ENCODE peak calls at places on chromosome 13, in ten cellular contexts. One of them, this sample, is unnamed.

GRCh38 chr13:110566201-110566600 is 4.7 kb upstream of the RAB20 start:
- DNase-seq in HFFc6: no peak
- DNase-seq in mesothelial cell of epicardium: no peak
- DNase-seq in suprapubic skin: no peak
- DNase-seq in fibroblast of lung: no peak
- DNase-seq in nephron progenitor cell: no peak
- DNase-seq in progenitor cell of endocrine pancreas: no peak
- DNase-seq in A549: no peak
- DNase-seq in GM12878: no peak
- DNase-seq in H9: no peak
- DNase-seq in this sample: no peak

GRCh38 chr13:38657191-38657590 is 29.7 kb upstream of the FREM2 start:
- DNase-seq in GM12878: no peak
- DNase-seq in fibroblast of lung: peak
- DNase-seq in HFFc6: peak
- DNase-seq in mesothelial cell of epicardium: no peak
- DNase-seq in progenitor cell of endocrine pancreas: no peak
- DNase-seq in suprapubic skin: no peak
- DNase-seq in A549: no peak
- DNase-seq in nephron progenitor cell: no peak
- DNase-seq in H9: no peak
- DNase-seq in this sample: no peak

GRCh38 chr13:24279706-24280105 is 29.7 kb upstream of the C1QTNF9 start:
- DNase-seq in HFFc6: no peak
- DNase-seq in A549: no peak
- DNase-seq in nephron progenitor cell: no peak
- DNase-seq in H9: no peak
- DNase-seq in fibroblast of lung: peak
- DNase-seq in progenitor cell of endocrine pancreas: no peak
- DNase-seq in GM12878: no peak
- DNase-seq in mesothelial cell of epicardium: no peak
- DNase-seq in suprapubic skin: no peak
- DNase-seq in this sample: no peak

GRCh38 chr13:96844195-96844594 is 150.1 kb downstream of the OXGR1 start:
- DNase-seq in mesothelial cell of epicardium: no peak
- DNase-seq in HFFc6: no peak
- DNase-seq in nephron progenitor cell: no peak
- DNase-seq in suprapubic skin: no peak
- DNase-seq in H9: no peak
- DNase-seq in progenitor cell of endocrine pancreas: no peak
- DNase-seq in GM12878: no peak
- DNase-seq in fibroblast of lung: no peak
- DNase-seq in A549: no peak
- DNase-seq in this sample: no peak

GRCh38 chr13:101979825-101980224 is 422.0 kb downstream of the FGF14 start:
- DNase-seq in mesothelial cell of epicardium: no peak
- DNase-seq in A549: no peak
- DNase-seq in GM12878: no peak
- DNase-seq in fibroblast of lung: no peak
- DNase-seq in HFFc6: no peak
- DNase-seq in nephron progenitor cell: no peak
- DNase-seq in H9: no peak
- DNase-seq in progenitor cell of endocrine pancreas: no peak
- DNase-seq in suprapubic skin: no peak
- DNase-seq in this sample: no peak

GRCh38 chr13:94901070-94901469 is 188.7 kb upstream of the SOX21 start:
- DNase-seq in H9: no peak
- DNase-seq in GM12878: no peak
- DNase-seq in nephron progenitor cell: no peak
- DNase-seq in HFFc6: no peak
- DNase-seq in A549: no peak
- DNase-seq in suprapubic skin: no peak
- DNase-seq in progenitor cell of endocrine pancreas: no peak
- DNase-seq in fibroblast of lung: peak
- DNase-seq in mesothelial cell of epicardium: no peak
- DNase-seq in this sample: no peak

GRCh38 chr13:32079586-32079985 is 48.0 kb downstream of the FRY start:
- DNase-seq in GM12878: no peak
- DNase-seq in HFFc6: no peak
- DNase-seq in H9: no peak
- DNase-seq in mesothelial cell of epicardium: no peak
- DNase-seq in nephron progenitor cell: no peak
- DNase-seq in progenitor cell of endocrine pancreas: no peak
- DNase-seq in fibroblast of lung: no peak
- DNase-seq in suprapubic skin: no peak
- DNase-seq in A549: no peak
- DNase-seq in this sample: no peak

GRCh38 chr13:29761815-29762214 is 88.6 kb downstream of the UBL3 start:
- DNase-seq in GM12878: no peak
- DNase-seq in H9: no peak
- DNase-seq in suprapubic skin: no peak
- DNase-seq in progenitor cell of endocrine pancreas: no peak
- DNase-seq in fibroblast of lung: no peak
- DNase-seq in mesothelial cell of epicardium: no peak
- DNase-seq in nephron progenitor cell: no peak
- DNase-seq in A549: no peak
- DNase-seq in HFFc6: no peak
- DNase-seq in this sample: no peak

GRCh38 chr13:113116871-113117271 is 5.7 kb upstream of the F10 start:
- DNase-seq in suprapubic skin: peak
- DNase-seq in HFFc6: no peak
- DNase-seq in GM12878: no peak
- DNase-seq in nephron progenitor cell: no peak
- DNase-seq in H9: no peak
- DNase-seq in mesothelial cell of epicardium: no peak
- DNase-seq in A549: no peak
- DNase-seq in progenitor cell of endocrine pancreas: no peak
- DNase-seq in fibroblast of lung: no peak
- DNase-seq in this sample: peak

GRCh38 chr13:44321961-44322360 is 51.7 kb upstream of the SERP2 start:
- DNase-seq in HFFc6: no peak
- DNase-seq in A549: no peak
- DNase-seq in H9: no peak
- DNase-seq in mesothelial cell of epicardium: no peak
- DNase-seq in fibroblast of lung: no peak
- DNase-seq in GM12878: no peak
- DNase-seq in progenitor cell of endocrine pancreas: no peak
- DNase-seq in nephron progenitor cell: no peak
- DNase-seq in suprapubic skin: no peak
- DNase-seq in this sample: no peak

GRCh38 chr13:60990032-60990733 is 425.5 kb downstream of the PCDH20 start:
- DNase-seq in HFFc6: no peak
- DNase-seq in H9: peak
- DNase-seq in fibroblast of lung: no peak
- DNase-seq in progenitor cell of endocrine pancreas: no peak
- DNase-seq in GM12878: no peak
- DNase-seq in mesothelial cell of epicardium: no peak
- DNase-seq in nephron progenitor cell: no peak
- DNase-seq in A549: peak
- DNase-seq in suprapubic skin: no peak
- DNase-seq in this sample: no peak
- TF ChIP-seq CTCF in HFFc6: no peak
- TF ChIP-seq CTCF in H9: peak
- TF ChIP-seq CTCF in fibroblast of lung: no peak
- TF ChIP-seq CTCF in progenitor cell of endocrine pancreas: no peak
- TF ChIP-seq CTCF in GM12878: peak
- TF ChIP-seq CTCF in mesothelial cell of epicardium: no peak
- TF ChIP-seq CTCF in nephron progenitor cell: no peak
- TF ChIP-seq CTCF in A549: no peak
- TF ChIP-seq CTCF in suprapubic skin: no peak
- TF ChIP-seq CTCF in this sample: no peak

GRCh38 chr13:20870829-20871228 is 31.7 kb downstream of the XPO4 start:
- DNase-seq in GM12878: no peak
- DNase-seq in nephron progenitor cell: no peak
- DNase-seq in A549: no peak
- DNase-seq in fibroblast of lung: no peak
- DNase-seq in mesothelial cell of epicardium: no peak
- DNase-seq in progenitor cell of endocrine pancreas: no peak
- DNase-seq in HFFc6: no peak
- DNase-seq in suprapubic skin: no peak
- DNase-seq in H9: no peak
- DNase-seq in this sample: no peak

GRCh38 chr13:20873348-20873747 is 29.2 kb downstream of the XPO4 start:
- DNase-seq in suprapubic skin: no peak
- DNase-seq in fibroblast of lung: peak
- DNase-seq in GM12878: no peak
- DNase-seq in nephron progenitor cell: no peak
- DNase-seq in A549: no peak
- DNase-seq in mesothelial cell of epicardium: no peak
- DNase-seq in progenitor cell of endocrine pancreas: no peak
- DNase-seq in H9: no peak
- DNase-seq in HFFc6: peak
- DNase-seq in this sample: no peak

GRCh38 chr13:20867408-20867807 is 35.1 kb downstream of the XPO4 start:
- DNase-seq in fibroblast of lung: no peak
- DNase-seq in mesothelial cell of epicardium: no peak
- DNase-seq in progenitor cell of endocrine pancreas: no peak
- DNase-seq in H9: no peak
- DNase-seq in GM12878: no peak
- DNase-seq in A549: no peak
- DNase-seq in HFFc6: no peak
- DNase-seq in nephron progenitor cell: no peak
- DNase-seq in suprapubic skin: no peak
- DNase-seq in this sample: no peak

GRCh38 chr13:20869540-20869939 is 33.0 kb downstream of the XPO4 start:
- DNase-seq in mesothelial cell of epicardium: no peak
- DNase-seq in GM12878: no peak
- DNase-seq in suprapubic skin: no peak
- DNase-seq in H9: no peak
- DNase-seq in A549: no peak
- DNase-seq in progenitor cell of endocrine pancreas: no peak
- DNase-seq in fibroblast of lung: peak
- DNase-seq in HFFc6: no peak
- DNase-seq in nephron progenitor cell: no peak
- DNase-seq in this sample: no peak
- TF ChIP-seq CTCF in mesothelial cell of epicardium: no peak
- TF ChIP-seq CTCF in GM12878: no peak
- TF ChIP-seq CTCF in suprapubic skin: no peak
- TF ChIP-seq CTCF in H9: no peak
- TF ChIP-seq CTCF in A549: no peak
- TF ChIP-seq CTCF in progenitor cell of endocrine pancreas: peak
- TF ChIP-seq CTCF in fibroblast of lung: peak
- TF ChIP-seq CTCF in HFFc6: peak
- TF ChIP-seq CTCF in nephron progenitor cell: no peak
- TF ChIP-seq CTCF in this sample: peak

GRCh38 chr13:42039946-42040729 is 8.3 kb upstream of the DGKH start:
- DNase-seq in fibroblast of lung: peak
- DNase-seq in A549: peak
- DNase-seq in mesothelial cell of epicardium: peak
- DNase-seq in progenitor cell of endocrine pancreas: peak
- DNase-seq in nephron progenitor cell: peak
- DNase-seq in H9: peak
- DNase-seq in GM12878: peak
- DNase-seq in HFFc6: peak
- DNase-seq in suprapubic skin: peak
- DNase-seq in this sample: peak

GRCh38 chr13:42040730-42041016 is 7.8 kb upstream of the DGKH start:
- DNase-seq in fibroblast of lung: no peak
- DNase-seq in suprapubic skin: no peak
- DNase-seq in HFFc6: no peak
- DNase-seq in nephron progenitor cell: no peak
- DNase-seq in GM12878: no peak
- DNase-seq in A549: no peak
- DNase-seq in progenitor cell of endocrine pancreas: no peak
- DNase-seq in H9: no peak
- DNase-seq in mesothelial cell of epicardium: no peak
- DNase-seq in this sample: no peak

GRCh38 chr13:42043676-42044075 is 4.8 kb upstream of the DGKH start:
- DNase-seq in nephron progenitor cell: no peak
- DNase-seq in progenitor cell of endocrine pancreas: no peak
- DNase-seq in suprapubic skin: no peak
- DNase-seq in mesothelial cell of epicardium: no peak
- DNase-seq in fibroblast of lung: no peak
- DNase-seq in A549: no peak
- DNase-seq in HFFc6: no peak
- DNase-seq in H9: no peak
- DNase-seq in GM12878: no peak
- DNase-seq in this sample: no peak

GRCh38 chr13:42041017-42041683 is 7.3 kb upstream of the DGKH start:
- DNase-seq in fibroblast of lung: peak
- DNase-seq in H9: peak
- DNase-seq in GM12878: peak
- DNase-seq in HFFc6: peak
- DNase-seq in suprapubic skin: no peak
- DNase-seq in A549: peak
- DNase-seq in mesothelial cell of epicardium: peak
- DNase-seq in progenitor cell of endocrine pancreas: peak
- DNase-seq in nephron progenitor cell: peak
- DNase-seq in this sample: peak

GRCh38 chr13:42041684-42042035 is 6.8 kb upstream of the DGKH start:
- DNase-seq in nephron progenitor cell: peak
- DNase-seq in HFFc6: peak
- DNase-seq in suprapubic skin: no peak
- DNase-seq in fibroblast of lung: peak
- DNase-seq in A549: peak
- DNase-seq in progenitor cell of endocrine pancreas: peak
- DNase-seq in H9: peak
- DNase-seq in mesothelial cell of epicardium: no peak
- DNase-seq in GM12878: peak
- DNase-seq in this sample: no peak
- TF ChIP-seq CTCF in nephron progenitor cell: peak
- TF ChIP-seq CTCF in HFFc6: peak
- TF ChIP-seq CTCF in suprapubic skin: peak
- TF ChIP-seq CTCF in fibroblast of lung: peak
- TF ChIP-seq CTCF in A549: peak
- TF ChIP-seq CTCF in progenitor cell of endocrine pancreas: peak
- TF ChIP-seq CTCF in H9: peak
- TF ChIP-seq CTCF in mesothelial cell of epicardium: no peak
- TF ChIP-seq CTCF in GM12878: peak
- TF ChIP-seq CTCF in this sample: peak

GRCh38 chr13:72199640-72200039 is 332.6 kb upstream of the DACH1 start:
- DNase-seq in HFFc6: no peak
- DNase-seq in suprapubic skin: no peak
- DNase-seq in A549: no peak
- DNase-seq in nephron progenitor cell: no peak
- DNase-seq in mesothelial cell of epicardium: no peak
- DNase-seq in fibroblast of lung: no peak
- DNase-seq in GM12878: no peak
- DNase-seq in progenitor cell of endocrine pancreas: no peak
- DNase-seq in H9: no peak
- DNase-seq in this sample: no peak

GRCh38 chr13:72195044-72195704 is 328.2 kb upstream of the DACH1 start:
- DNase-seq in H9: no peak
- DNase-seq in A549: no peak
- DNase-seq in HFFc6: no peak
- DNase-seq in nephron progenitor cell: no peak
- DNase-seq in progenitor cell of endocrine pancreas: no peak
- DNase-seq in GM12878: no peak
- DNase-seq in fibroblast of lung: no peak
- DNase-seq in suprapubic skin: no peak
- DNase-seq in mesothelial cell of epicardium: no peak
- DNase-seq in this sample: no peak

GRCh38 chr13:72198042-72198441 is 331.0 kb upstream of the DACH1 start:
- DNase-seq in progenitor cell of endocrine pancreas: no peak
- DNase-seq in fibroblast of lung: no peak
- DNase-seq in mesothelial cell of epicardium: no peak
- DNase-seq in suprapubic skin: no peak
- DNase-seq in A549: no peak
- DNase-seq in H9: no peak
- DNase-seq in HFFc6: no peak
- DNase-seq in nephron progenitor cell: no peak
- DNase-seq in GM12878: no peak
- DNase-seq in this sample: no peak

GRCh38 chr13:72201726-72202125 is 334.7 kb upstream of the DACH1 start:
- DNase-seq in HFFc6: no peak
- DNase-seq in A549: no peak
- DNase-seq in suprapubic skin: no peak
- DNase-seq in progenitor cell of endocrine pancreas: no peak
- DNase-seq in mesothelial cell of epicardium: no peak
- DNase-seq in H9: no peak
- DNase-seq in GM12878: no peak
- DNase-seq in fibroblast of lung: no peak
- DNase-seq in nephron progenitor cell: no peak
- DNase-seq in this sample: no peak

GRCh38 chr13:72198967-72199601 is 332.1 kb upstream of the DACH1 start:
- DNase-seq in HFFc6: no peak
- DNase-seq in suprapubic skin: no peak
- DNase-seq in GM12878: no peak
- DNase-seq in nephron progenitor cell: no peak
- DNase-seq in progenitor cell of endocrine pancreas: no peak
- DNase-seq in A549: no peak
- DNase-seq in fibroblast of lung: no peak
- DNase-seq in H9: no peak
- DNase-seq in mesothelial cell of epicardium: no peak
- DNase-seq in this sample: no peak
- TF ChIP-seq CTCF in HFFc6: no peak
- TF ChIP-seq CTCF in suprapubic skin: no peak
- TF ChIP-seq CTCF in GM12878: no peak
- TF ChIP-seq CTCF in nephron progenitor cell: no peak
- TF ChIP-seq CTCF in progenitor cell of endocrine pancreas: no peak
- TF ChIP-seq CTCF in A549: no peak
- TF ChIP-seq CTCF in fibroblast of lung: no peak
- TF ChIP-seq CTCF in H9: no peak
- TF ChIP-seq CTCF in mesothelial cell of epicardium: no peak
- TF ChIP-seq CTCF in this sample: no peak